ENCODE peak calls at places on chromosomes 12 and 14, in ten cellular contexts. I is HuH-7; E is activated CD8-positive, alpha-beta T cell treated with anti-CD3 and anti-CD28 coated beads, Interleukin-2, amount 10 ng/mL, durations not matched to agents 7 days and 5 days; Y is cerebellar cortex; A is NCI-H1105 treated with DMSO at 0.1 percent for 48 hours; N is transverse colon; V is dorsolateral prefrontal cortex; C is CD14-positive monocyte; M is activated B cell treated with CpG ODN at 0.5 μM for 24 hours; O is activated naive CD4-positive, alpha-beta T cell. U is an unnamed sample.

GRCh38 chr12:45660330-45660729 is 69.2 kb upstream of the ARID2 start:
- DNase-seq in I (no peak), E (no peak), Y (no peak), A (no peak), N (no peak), V (no peak), C (no peak), M (no peak), O (no peak), U (no peak)

GRCh38 chr14:24833385-24833784 is 199.4 kb upstream of the GZMB start:
- DNase-seq in I (no peak), E (no peak), Y (no peak), A (no peak), N (no peak), V (no peak), C (no peak), M (no peak), O (no peak), U (no peak)

GRCh38 chr12:1058423-1058822 is 67.4 kb downstream of the ERC1 start:
- DNase-seq in I (no peak), E (no peak), Y (no peak), A (no peak), N (no peak), V (no peak), C (no peak), M (no peak), O (no peak), U (no peak)

GRCh38 chr14:24436355-24437019 is 6.1 kb downstream of the SDR39U1 start:
- DNase-seq in I (peak; percentile 56), E (peak; percentile 65), Y (peak; percentile 89), A (peak; percentile 49), N (no peak), V (no peak), C (no peak), M (no peak), O (no peak), U (peak; percentile 53)

GRCh38 chr14:64930085-64930843 is 12.3 kb downstream of the GPX2 start:
- DNase-seq in I (no peak), E (no peak), Y (no peak), A (no peak), N (no peak), V (no peak), C (no peak), M (no peak), O (no peak), U (no peak)

GRCh38 chr12:69247253-69248018 is 8.1 kb downstream of the CPSF6 start:
- DNase-seq in I (no peak), E (no peak), Y (no peak), A (no peak), N (no peak), V (no peak), C (no peak), M (no peak), O (no peak), U (no peak)

GRCh38 chr12:120139958-120140357 is 23.4 kb upstream of the RAB35 start:
- DNase-seq in I (no peak), E (no peak), Y (no peak), A (no peak), N (no peak), V (no peak), C (no peak), M (no peak), O (no peak), U (no peak)

GRCh38 chr12:1071182-1071581 is 80.2 kb downstream of the ERC1 start:
- DNase-seq in I (no peak), E (no peak), Y (no peak), A (no peak), N (no peak), V (no peak), C (no peak), M (no peak), O (no peak), U (no peak)

GRCh38 chr12:82097438-82097837 is 260.7 kb downstream of the CCDC59 start:
- DNase-seq in I (no peak), E (no peak), Y (no peak), A (no peak), N (no peak), V (no peak), C (no peak), M (no peak), O (no peak), U (no peak)

GRCh38 chr14:77914073-77914721 is 114.3 kb downstream of the ADCK1 start:
- DNase-seq in I (no peak), E (no peak), Y (no peak), A (no peak), N (no peak), V (no peak), C (no peak), M (no peak), O (no peak), U (no peak)

GRCh38 chr12:26286186-26286585 is 90.8 kb downstream of the SSPN start:
- DNase-seq in I (no peak), E (no peak), Y (peak; percentile 95), A (no peak), N (no peak), V (no peak), C (no peak), M (no peak), O (no peak), U (no peak)

GRCh38 chr12:51678086-51678724 is 87.2 kb downstream of the SCN8A start:
- DNase-seq in I (peak; percentile 59), E (peak; percentile 46), Y (peak; percentile 65), A (peak; percentile 8), N (peak; percentile 28), V (no peak), C (no peak), M (no peak), O (no peak), U (peak; percentile 49)

GRCh38 chr12:5073838-5074237 is 30.2 kb downstream of the KCNA5 start:
- DNase-seq in I (peak; percentile 19), E (no peak), Y (no peak), A (peak; percentile 19), N (no peak), V (no peak), C (no peak), M (no peak), O (no peak), U (peak; percentile 8)

GRCh38 chr12:104288635-104289258 is 14.8 kb upstream of the EID3 start:
- DNase-seq in I (peak; percentile 83), E (peak; percentile 89), Y (peak; percentile 88), A (peak; percentile 92), N (peak; percentile 91), V (peak; percentile 85), C (peak; percentile 72), M (peak; percentile 74), O (peak; percentile 58), U (peak; percentile 91)

GRCh38 chr12:72270246-72270645 is 1.9 kb upstream of the TRHDE start:
- DNase-seq in I (no peak), E (no peak), Y (peak; percentile 46), A (no peak), N (no peak), V (no peak), C (no peak), M (no peak), O (no peak), U (no peak)

GRCh38 chr12:119603767-119604166 is 10.2 kb downstream of the TMEM233 start:
- DNase-seq in I (no peak), E (no peak), Y (no peak), A (no peak), N (no peak), V (no peak), C (no peak), M (no peak), O (no peak), U (no peak)

GRCh38 chr14:22820731-22821130 is 5.5 kb upstream of the SLC7A7 start:
- DNase-seq in I (no peak), E (no peak), Y (no peak), A (no peak), N (no peak), V (no peak), C (no peak), M (no peak), O (no peak), U (no peak)

GRCh38 chr12:29709056-29709455 is 74.7 kb downstream of the TMTC1 start:
- DNase-seq in I (no peak), E (no peak), Y (no peak), A (peak; percentile 1), N (no peak), V (no peak), C (no peak), M (no peak), O (no peak), U (no peak)

GRCh38 chr14:33564774-33565630 is 385.9 kb downstream of the EGLN3 start:
- DNase-seq in I (no peak), E (no peak), Y (no peak), A (peak; percentile 13), N (no peak), V (no peak), C (no peak), M (no peak), O (no peak), U (no peak)

GRCh38 chr12:25692115-25693035 is 139.3 kb upstream of the LMNTD1 start:
- DNase-seq in I (peak; percentile 26), E (no peak), Y (no peak), A (no peak), N (no peak), V (no peak), C (no peak), M (no peak), O (no peak), U (no peak)

GRCh38 chr12:109462868-109463692 is 14.0 kb downstream of the KCTD10 start:
- DNase-seq in I (no peak), E (no peak), Y (no peak), A (no peak), N (peak; percentile 74), V (no peak), C (no peak), M (no peak), O (no peak), U (no peak)

GRCh38 chr14:69226736-69227135 is 33.2 kb upstream of the GALNT16 start:
- DNase-seq in I (no peak), E (no peak), Y (no peak), A (no peak), N (no peak), V (no peak), C (no peak), M (no peak), O (no peak), U (no peak)

GRCh38 chr12:92138144-92138543 is 7.5 kb downstream of the BTG1 start:
- DNase-seq in I (no peak), E (no peak), Y (no peak), A (no peak), N (no peak), V (no peak), C (no peak), M (no peak), O (no peak), U (no peak)

GRCh38 chr14:83799230-83799629 is 1730.7 kb upstream of the FLRT2 start:
- DNase-seq in I (no peak), E (no peak), Y (no peak), A (no peak), N (no peak), V (no peak), C (no peak), M (no peak), O (no peak), U (no peak)

GRCh38 chr12:32049956-32050355 is 56.7 kb upstream of the BICD1 start:
- DNase-seq in I (no peak), E (no peak), Y (no peak), A (no peak), N (no peak), V (no peak), C (no peak), M (no peak), O (no peak), U (no peak)

GRCh38 chr12:91986084-91986483 is 159.6 kb downstream of the BTG1 start:
- DNase-seq in I (no peak), E (no peak), Y (peak; percentile 94), A (no peak), N (no peak), V (no peak), C (no peak), M (no peak), O (no peak), U (no peak)

GRCh38 chr12:54000105-54000773 is at the start of gene HOXC9:
- DNase-seq in I (no peak), E (no peak), Y (no peak), A (no peak), N (no peak), V (no peak), C (no peak), M (no peak), O (no peak), U (no peak)

GRCh38 chr12:48910196-48910595 is 15.1 kb downstream of the FKBP11 start:
- DNase-seq in I (peak; percentile 64), E (no peak), Y (no peak), A (no peak), N (no peak), V (no peak), C (no peak), M (no peak), O (no peak), U (no peak)